ENCODE peak calls at places on chromosome 2, in ten cellular contexts. One of them, this sample, is unnamed.
A peak's percentile ranks its signal among the peaks of the same experiment; 100 is the strongest.

GRCh38 chr2:152251811-152252210 is 76.2 kb upstream of the STAM2 start:
- DNase-seq in neural crest cell: no peak
- DNase-seq in D721Med: peak; percentile 30
- DNase-seq in epithelial cell of esophagus: no peak
- DNase-seq in AG04450: no peak
- DNase-seq in NB4: peak; percentile 15
- DNase-seq in spleen: no peak
- DNase-seq in RWPE1: no peak
- DNase-seq in PC-3: no peak
- DNase-seq in colonic mucosa: no peak
- DNase-seq in this sample: no peak

GRCh38 chr2:189407161-189407943 is 33.9 kb upstream of the WDR75 start:
- DNase-seq in NB4: no peak
- DNase-seq in D721Med: no peak
- DNase-seq in neural crest cell: no peak
- DNase-seq in AG04450: peak; percentile 56
- DNase-seq in PC-3: peak; percentile 76
- DNase-seq in RWPE1: peak; percentile 11
- DNase-seq in colonic mucosa: no peak
- DNase-seq in epithelial cell of esophagus: peak; percentile 51
- DNase-seq in spleen: no peak
- DNase-seq in this sample: no peak

GRCh38 chr2:109675666-109676345 is 61.6 kb downstream of the SOWAHC start:
- DNase-seq in D721Med: no peak
- DNase-seq in NB4: no peak
- DNase-seq in spleen: no peak
- DNase-seq in epithelial cell of esophagus: peak; percentile 46
- DNase-seq in colonic mucosa: peak; percentile 95
- DNase-seq in neural crest cell: no peak
- DNase-seq in RWPE1: no peak
- DNase-seq in AG04450: no peak
- DNase-seq in PC-3: no peak
- DNase-seq in this sample: no peak

GRCh38 chr2:127479219-127479825 is 47.0 kb downstream of the IWS1 start:
- DNase-seq in NB4: peak; percentile 78
- DNase-seq in RWPE1: peak; percentile 30
- DNase-seq in neural crest cell: no peak
- DNase-seq in epithelial cell of esophagus: peak; percentile 59
- DNase-seq in D721Med: no peak
- DNase-seq in spleen: no peak
- DNase-seq in AG04450: peak; percentile 27
- DNase-seq in PC-3: peak; percentile 75
- DNase-seq in colonic mucosa: no peak
- DNase-seq in this sample: no peak

GRCh38 chr2:170639635-170640034 is 75.5 kb upstream of the SP5 start:
- DNase-seq in epithelial cell of esophagus: no peak
- DNase-seq in colonic mucosa: no peak
- DNase-seq in AG04450: no peak
- DNase-seq in RWPE1: no peak
- DNase-seq in PC-3: no peak
- DNase-seq in NB4: no peak
- DNase-seq in neural crest cell: no peak
- DNase-seq in D721Med: no peak
- DNase-seq in spleen: no peak
- DNase-seq in this sample: no peak

GRCh38 chr2:5057895-5058294 is 634.3 kb upstream of the SOX11 start:
- DNase-seq in spleen: no peak
- DNase-seq in RWPE1: no peak
- DNase-seq in AG04450: no peak
- DNase-seq in PC-3: no peak
- DNase-seq in D721Med: no peak
- DNase-seq in epithelial cell of esophagus: no peak
- DNase-seq in neural crest cell: no peak
- DNase-seq in NB4: no peak
- DNase-seq in colonic mucosa: no peak
- DNase-seq in this sample: no peak

GRCh38 chr2:198374375-198375072 is 570.1 kb downstream of the PLCL1 start:
- DNase-seq in AG04450: peak; percentile 50
- DNase-seq in PC-3: peak; percentile 53
- DNase-seq in colonic mucosa: peak; percentile 82
- DNase-seq in epithelial cell of esophagus: peak; percentile 82
- DNase-seq in spleen: no peak
- DNase-seq in RWPE1: peak; percentile 11
- DNase-seq in D721Med: no peak
- DNase-seq in NB4: peak; percentile 79
- DNase-seq in neural crest cell: peak; percentile 31
- DNase-seq in this sample: peak; percentile 52

GRCh38 chr2:106165064-106165463 is 29.0 kb downstream of the UXS1 start:
- DNase-seq in colonic mucosa: no peak
- DNase-seq in NB4: peak; percentile 37
- DNase-seq in neural crest cell: no peak
- DNase-seq in epithelial cell of esophagus: no peak
- DNase-seq in RWPE1: no peak
- DNase-seq in AG04450: no peak
- DNase-seq in PC-3: no peak
- DNase-seq in D721Med: no peak
- DNase-seq in spleen: no peak
- DNase-seq in this sample: no peak

DNA sequence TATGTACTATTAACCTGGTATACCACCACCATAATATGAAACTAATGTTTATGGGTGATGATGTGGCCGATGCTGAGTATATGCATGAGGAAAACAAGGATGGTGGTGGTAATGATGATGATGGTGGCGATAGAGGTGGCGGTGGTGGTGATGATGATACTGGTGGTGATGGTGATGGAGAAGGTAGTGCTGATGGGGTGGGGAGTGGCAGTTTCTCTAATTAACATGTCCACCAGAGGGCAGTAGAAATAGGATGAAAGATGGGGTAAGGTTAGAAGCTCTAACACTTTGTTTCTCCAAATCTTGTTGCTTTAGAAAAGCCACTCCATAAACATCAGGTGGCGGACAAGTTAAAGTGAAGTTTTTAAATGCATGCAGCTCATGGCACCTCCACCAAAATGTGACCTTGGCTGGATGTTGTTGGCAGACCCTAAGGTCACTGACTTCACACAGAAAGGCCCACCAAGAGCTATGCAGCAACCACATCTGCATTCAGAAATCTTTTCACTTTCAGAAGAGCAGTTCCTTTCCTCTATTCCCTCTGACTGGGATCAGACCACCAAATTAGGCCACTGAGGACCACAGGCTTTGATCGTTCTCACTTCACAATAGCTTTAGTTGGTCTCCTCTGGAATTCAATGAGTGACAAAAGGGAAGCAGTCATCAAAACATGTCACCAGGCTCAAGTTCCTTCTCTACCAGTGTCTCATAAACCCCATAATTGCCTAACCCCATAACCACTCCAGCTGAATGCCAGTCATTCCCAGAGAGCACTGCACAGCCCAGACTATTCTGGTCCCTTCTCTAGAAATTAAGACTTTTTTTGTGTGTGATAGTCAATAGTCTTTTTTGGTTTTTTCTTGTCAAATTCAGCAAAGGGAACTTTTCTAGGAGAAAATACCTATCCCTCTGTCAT is 7.5 kb upstream of the BCL11A start:
- DNase-seq in neural crest cell: no peak
- DNase-seq in RWPE1: peak; percentile 20
- DNase-seq in PC-3: peak; percentile 70
- DNase-seq in spleen: no peak
- DNase-seq in AG04450: no peak
- DNase-seq in epithelial cell of esophagus: peak; percentile 66
- DNase-seq in NB4: peak; percentile 68
- DNase-seq in colonic mucosa: no peak
- DNase-seq in D721Med: no peak
- DNase-seq in this sample: peak; percentile 45
- TF ChIP-seq CTCF in neural crest cell: peak; percentile 65
- TF ChIP-seq CTCF in RWPE1: peak; percentile 34
- TF ChIP-seq CTCF in PC-3: peak; percentile 75
- TF ChIP-seq CTCF in spleen: peak; percentile 53
- TF ChIP-seq CTCF in AG04450: peak; percentile 64
- TF ChIP-seq CTCF in epithelial cell of esophagus: peak; percentile 71
- TF ChIP-seq CTCF in NB4: peak; percentile 55
- TF ChIP-seq CTCF in colonic mucosa: peak; percentile 46
- TF ChIP-seq CTCF in D721Med: peak; percentile 47
- TF ChIP-seq CTCF in this sample: peak; percentile 14

GRCh38 chr2:238846503-238847431 is 1.1 kb upstream of the TWIST2 start:
- DNase-seq in neural crest cell: no peak
- DNase-seq in D721Med: no peak
- DNase-seq in NB4: no peak
- DNase-seq in AG04450: no peak
- DNase-seq in RWPE1: no peak
- DNase-seq in colonic mucosa: no peak
- DNase-seq in spleen: no peak
- DNase-seq in PC-3: no peak
- DNase-seq in epithelial cell of esophagus: peak; percentile 40
- DNase-seq in this sample: no peak

GRCh38 chr2:238847432-238847801 is 468 bp upstream of the TWIST2 start:
- DNase-seq in epithelial cell of esophagus: no peak
- DNase-seq in D721Med: no peak
- DNase-seq in NB4: no peak
- DNase-seq in colonic mucosa: no peak
- DNase-seq in neural crest cell: no peak
- DNase-seq in RWPE1: no peak
- DNase-seq in AG04450: no peak
- DNase-seq in PC-3: no peak
- DNase-seq in spleen: no peak
- DNase-seq in this sample: no peak

GRCh38 chr2:238848566-238848940 is 668 bp downstream of the TWIST2 start:
- DNase-seq in colonic mucosa: no peak
- DNase-seq in PC-3: no peak
- DNase-seq in neural crest cell: no peak
- DNase-seq in spleen: no peak
- DNase-seq in AG04450: no peak
- DNase-seq in D721Med: no peak
- DNase-seq in NB4: no peak
- DNase-seq in RWPE1: no peak
- DNase-seq in epithelial cell of esophagus: no peak
- DNase-seq in this sample: no peak

GRCh38 chr2:238848941-238849853 is 1.3 kb downstream of the TWIST2 start:
- DNase-seq in AG04450: no peak
- DNase-seq in colonic mucosa: no peak
- DNase-seq in epithelial cell of esophagus: peak; percentile 36
- DNase-seq in neural crest cell: no peak
- DNase-seq in RWPE1: no peak
- DNase-seq in PC-3: no peak
- DNase-seq in spleen: no peak
- DNase-seq in D721Med: no peak
- DNase-seq in NB4: no peak
- DNase-seq in this sample: no peak

GRCh38 chr2:238847841-238848565 is at the start of gene TWIST2:
- DNase-seq in neural crest cell: peak; percentile 39
- DNase-seq in colonic mucosa: peak; percentile 54
- DNase-seq in RWPE1: peak; percentile 85
- DNase-seq in D721Med: no peak
- DNase-seq in spleen: no peak
- DNase-seq in epithelial cell of esophagus: peak; percentile 81
- DNase-seq in NB4: peak; percentile 40
- DNase-seq in AG04450: peak; percentile 75
- DNase-seq in PC-3: peak; percentile 28
- DNase-seq in this sample: no peak
- TF ChIP-seq CTCF in neural crest cell: no peak
- TF ChIP-seq CTCF in colonic mucosa: no peak
- TF ChIP-seq CTCF in RWPE1: peak; percentile 16
- TF ChIP-seq CTCF in D721Med: no peak
- TF ChIP-seq CTCF in spleen: no peak
- TF ChIP-seq CTCF in epithelial cell of esophagus: no peak
- TF ChIP-seq CTCF in NB4: no peak
- TF ChIP-seq CTCF in AG04450: peak; percentile 25
- TF ChIP-seq CTCF in PC-3: no peak
- TF ChIP-seq CTCF in this sample: no peak

GRCh38 chr2:240911641-240912265 is 5.6 kb downstream of the CROCC2 start:
- DNase-seq in spleen: no peak
- DNase-seq in RWPE1: peak; percentile 36
- DNase-seq in neural crest cell: no peak
- DNase-seq in colonic mucosa: no peak
- DNase-seq in AG04450: no peak
- DNase-seq in D721Med: no peak
- DNase-seq in epithelial cell of esophagus: no peak
- DNase-seq in PC-3: peak; percentile 38
- DNase-seq in NB4: no peak
- DNase-seq in this sample: no peak

GRCh38 chr2:240912878-240913809 is 7.0 kb downstream of the CROCC2 start:
- DNase-seq in epithelial cell of esophagus: peak; percentile 44
- DNase-seq in AG04450: no peak
- DNase-seq in neural crest cell: no peak
- DNase-seq in colonic mucosa: no peak
- DNase-seq in NB4: no peak
- DNase-seq in PC-3: peak; percentile 44
- DNase-seq in D721Med: no peak
- DNase-seq in RWPE1: no peak
- DNase-seq in spleen: no peak
- DNase-seq in this sample: no peak

GRCh38 chr2:240906911-240907590 is 915 bp downstream of the CROCC2 start:
- DNase-seq in RWPE1: no peak
- DNase-seq in PC-3: no peak
- DNase-seq in epithelial cell of esophagus: no peak
- DNase-seq in colonic mucosa: no peak
- DNase-seq in NB4: no peak
- DNase-seq in spleen: no peak
- DNase-seq in D721Med: no peak
- DNase-seq in AG04450: no peak
- DNase-seq in neural crest cell: no peak
- DNase-seq in this sample: no peak

GRCh38 chr2:240906141-240906910 is at the start of gene CROCC2:
- DNase-seq in spleen: no peak
- DNase-seq in neural crest cell: no peak
- DNase-seq in NB4: no peak
- DNase-seq in RWPE1: no peak
- DNase-seq in epithelial cell of esophagus: no peak
- DNase-seq in PC-3: no peak
- DNase-seq in D721Med: no peak
- DNase-seq in AG04450: no peak
- DNase-seq in colonic mucosa: no peak
- DNase-seq in this sample: no peak

DNA sequence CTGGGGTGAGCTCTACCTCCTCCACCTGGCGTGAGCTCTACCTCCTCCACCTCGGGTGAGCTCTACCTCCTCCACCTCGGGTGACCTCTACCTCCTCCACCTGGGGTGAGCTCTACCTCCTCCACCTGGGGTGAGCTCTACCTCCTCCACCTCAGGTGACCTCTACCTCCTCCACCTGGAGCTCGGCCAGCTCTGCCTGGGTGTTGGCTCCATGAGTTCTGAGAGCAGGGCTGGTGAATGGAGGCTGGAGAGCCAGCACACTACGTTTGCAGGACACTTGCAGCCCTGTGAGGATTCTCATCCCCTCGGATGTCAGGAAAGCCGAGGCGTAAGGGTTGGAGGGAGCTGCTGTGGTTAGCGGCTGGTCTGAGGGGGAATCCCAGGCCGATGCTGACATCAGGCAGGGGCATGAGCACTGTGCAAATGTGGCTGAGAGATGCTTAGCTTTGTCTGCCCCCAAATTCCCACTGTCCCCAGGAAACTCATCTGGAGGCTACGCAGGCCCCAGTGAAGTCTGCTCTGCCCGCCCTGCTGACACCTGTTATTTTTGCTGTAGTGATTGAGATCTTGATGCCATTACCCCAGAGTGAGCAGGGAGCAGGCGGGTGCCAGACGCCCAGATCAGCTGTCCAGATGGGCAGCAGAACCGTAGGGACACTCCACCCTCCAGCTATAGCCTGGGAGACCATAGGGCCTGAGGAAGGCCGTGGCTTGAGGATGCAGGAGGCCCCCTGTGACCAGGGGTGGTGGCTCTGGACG is 3.3 kb downstream of the CROCC2 start:
- DNase-seq in epithelial cell of esophagus: no peak
- DNase-seq in RWPE1: no peak
- DNase-seq in D721Med: no peak
- DNase-seq in spleen: no peak
- DNase-seq in neural crest cell: no peak
- DNase-seq in PC-3: no peak
- DNase-seq in colonic mucosa: no peak
- DNase-seq in NB4: no peak
- DNase-seq in AG04450: no peak
- DNase-seq in this sample: no peak
- TF ChIP-seq CTCF in epithelial cell of esophagus: no peak
- TF ChIP-seq CTCF in RWPE1: no peak
- TF ChIP-seq CTCF in D721Med: no peak
- TF ChIP-seq CTCF in spleen: no peak
- TF ChIP-seq CTCF in neural crest cell: no peak
- TF ChIP-seq CTCF in PC-3: no peak
- TF ChIP-seq CTCF in colonic mucosa: no peak
- TF ChIP-seq CTCF in NB4: no peak
- TF ChIP-seq CTCF in AG04450: no peak
- TF ChIP-seq CTCF in this sample: no peak

DNA sequence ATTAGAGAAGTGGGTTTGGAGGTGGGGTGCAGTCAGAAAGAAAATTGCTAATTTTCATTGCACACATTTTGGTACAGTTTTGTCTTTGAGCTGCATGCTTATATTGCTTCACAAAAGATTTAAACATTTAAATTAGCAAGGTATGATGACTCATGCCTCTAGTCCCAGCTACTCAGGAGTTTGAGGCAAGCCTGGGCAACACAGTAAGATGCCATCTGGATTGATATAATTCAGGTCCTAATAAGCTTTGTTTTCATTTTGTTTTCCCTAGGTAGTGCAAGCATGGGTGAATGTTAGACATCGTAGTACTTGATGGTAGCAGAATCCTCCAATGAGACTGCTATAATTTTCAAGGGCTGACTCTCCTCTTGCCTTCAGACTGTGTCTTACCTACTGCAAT is 396.7 kb upstream of the RGPD4 start:
- DNase-seq in colonic mucosa: no peak
- DNase-seq in AG04450: no peak
- DNase-seq in epithelial cell of esophagus: peak; percentile 62
- DNase-seq in neural crest cell: no peak
- DNase-seq in spleen: no peak
- DNase-seq in NB4: no peak
- DNase-seq in D721Med: no peak
- DNase-seq in PC-3: no peak
- DNase-seq in RWPE1: no peak
- DNase-seq in this sample: no peak
- TF ChIP-seq CTCF in colonic mucosa: no peak
- TF ChIP-seq CTCF in AG04450: no peak
- TF ChIP-seq CTCF in epithelial cell of esophagus: no peak
- TF ChIP-seq CTCF in neural crest cell: no peak
- TF ChIP-seq CTCF in spleen: no peak
- TF ChIP-seq CTCF in NB4: no peak
- TF ChIP-seq CTCF in D721Med: no peak
- TF ChIP-seq CTCF in PC-3: no peak
- TF ChIP-seq CTCF in RWPE1: no peak
- TF ChIP-seq CTCF in this sample: no peak

This sample was measured in Calu3.